ENCODE peak calls at places on chromosomes 3 and 15, in six cellular contexts. One of them, this sample, is unnamed.

GRCh38 chr3:51422211-51422610 is 31.1 kb downstream of the RBM15B start:
- DNase-seq in KBM-7: no peak
- DNase-seq in GM20000: no peak
- DNase-seq in iPS-NIHi11: no peak
- DNase-seq in iris pigment epithelial cell: no peak
- DNase-seq in activated naive CD4-positive, alpha-beta T cell: no peak
- DNase-seq in this sample: no peak

GRCh38 chr3:51672083-51672475 is 1.0 kb downstream of the TEX264 start:
- DNase-seq in KBM-7: no peak
- DNase-seq in iris pigment epithelial cell: no peak
- DNase-seq in iPS-NIHi11: no peak
- DNase-seq in activated naive CD4-positive, alpha-beta T cell: no peak
- DNase-seq in GM20000: no peak
- DNase-seq in this sample: no peak

GRCh38 chr3:129598484-129598883 is 8.0 kb downstream of the PLXND1 start:
- DNase-seq in activated naive CD4-positive, alpha-beta T cell: no peak
- DNase-seq in iPS-NIHi11: no peak
- DNase-seq in KBM-7: no peak
- DNase-seq in GM20000: no peak
- DNase-seq in iris pigment epithelial cell: no peak
- DNase-seq in this sample: no peak

GRCh38 chr3:184645304-184645703 is 66.6 kb downstream of the MAGEF1 start:
- DNase-seq in KBM-7: no peak
- DNase-seq in activated naive CD4-positive, alpha-beta T cell: no peak
- DNase-seq in iPS-NIHi11: no peak
- DNase-seq in iris pigment epithelial cell: peak; percentile 34
- DNase-seq in GM20000: no peak
- DNase-seq in this sample: no peak

GRCh38 chr3:45381168-45381852 is 7.1 kb upstream of the LARS2 start:
- DNase-seq in KBM-7: peak; percentile 18
- DNase-seq in GM20000: no peak
- DNase-seq in iPS-NIHi11: no peak
- DNase-seq in activated naive CD4-positive, alpha-beta T cell: no peak
- DNase-seq in iris pigment epithelial cell: no peak
- DNase-seq in this sample: no peak

GRCh38 chr3:37673391-37673790 is 188.3 kb upstream of the CTDSPL start:
- DNase-seq in iris pigment epithelial cell: no peak
- DNase-seq in GM20000: no peak
- DNase-seq in activated naive CD4-positive, alpha-beta T cell: no peak
- DNase-seq in iPS-NIHi11: no peak
- DNase-seq in KBM-7: no peak
- DNase-seq in this sample: peak; percentile 29

GRCh38 chr3:169026543-169027181 is 636.9 kb downstream of the MECOM start:
- DNase-seq in iPS-NIHi11: no peak
- DNase-seq in KBM-7: no peak
- DNase-seq in GM20000: no peak
- DNase-seq in activated naive CD4-positive, alpha-beta T cell: no peak
- DNase-seq in iris pigment epithelial cell: peak; percentile 93
- DNase-seq in this sample: no peak

GRCh38 chr3:64023861-64024223 is 548 bp upstream of the PSMD6 start:
- DNase-seq in iPS-NIHi11: no peak
- DNase-seq in iris pigment epithelial cell: peak; percentile 42
- DNase-seq in KBM-7: no peak
- DNase-seq in activated naive CD4-positive, alpha-beta T cell: no peak
- DNase-seq in GM20000: no peak
- DNase-seq in this sample: no peak

GRCh38 chr3:190694335-190695001 is 168.0 kb downstream of the GMNC start:
- DNase-seq in iPS-NIHi11: no peak
- DNase-seq in GM20000: no peak
- DNase-seq in activated naive CD4-positive, alpha-beta T cell: no peak
- DNase-seq in KBM-7: no peak
- DNase-seq in iris pigment epithelial cell: no peak
- DNase-seq in this sample: no peak

GRCh38 chr15:94231728-94232086 is 346 bp downstream of the MCTP2 start:
- DNase-seq in activated naive CD4-positive, alpha-beta T cell: no peak
- DNase-seq in GM20000: peak; percentile 27
- DNase-seq in iPS-NIHi11: no peak
- DNase-seq in KBM-7: peak; percentile 44
- DNase-seq in iris pigment epithelial cell: no peak
- DNase-seq in this sample: peak; percentile 77

GRCh38 chr3:18423401-18424212 is 1.5 kb downstream of the SATB1 start:
- DNase-seq in activated naive CD4-positive, alpha-beta T cell: no peak
- DNase-seq in iPS-NIHi11: peak; percentile 25
- DNase-seq in GM20000: peak; percentile 46
- DNase-seq in iris pigment epithelial cell: peak; percentile 66
- DNase-seq in KBM-7: peak; percentile 62
- DNase-seq in this sample: peak; percentile 55

GRCh38 chr3:10928961-10929471 is 63.5 kb upstream of the SLC6A1 start:
- DNase-seq in GM20000: no peak
- DNase-seq in activated naive CD4-positive, alpha-beta T cell: no peak
- DNase-seq in iris pigment epithelial cell: no peak
- DNase-seq in iPS-NIHi11: no peak
- DNase-seq in KBM-7: no peak
- DNase-seq in this sample: peak; percentile 38

GRCh38 chr3:138849541-138849940 is 14.8 kb upstream of the PIK3CB start:
- DNase-seq in GM20000: no peak
- DNase-seq in KBM-7: no peak
- DNase-seq in activated naive CD4-positive, alpha-beta T cell: no peak
- DNase-seq in iPS-NIHi11: no peak
- DNase-seq in iris pigment epithelial cell: no peak
- DNase-seq in this sample: no peak

GRCh38 chr3:111690242-111690641 is 95.1 kb upstream of the ZBED2 start:
- DNase-seq in iris pigment epithelial cell: peak; percentile 80
- DNase-seq in KBM-7: no peak
- DNase-seq in iPS-NIHi11: no peak
- DNase-seq in GM20000: peak; percentile 30
- DNase-seq in activated naive CD4-positive, alpha-beta T cell: no peak
- DNase-seq in this sample: peak; percentile 75